ENCODE peak calls at places on chromosomes 12 and 14, in five cellular contexts. C is H9, R is neuronal stem cell, P is IMR-90, N is mesendoderm. W is an unnamed sample.
A peak's percentile ranks its signal among the peaks of the same experiment; 100 is the strongest.

GRCh38 chr12:29113101-29113500 is 36.0 kb upstream of the FAR2 start:
- DNase-seq in C (no peak), R (no peak), P (peak; percentile 21), N (peak; percentile 43), W (peak; percentile 74)

GRCh38 chr12:7716391-7716790 is 5.2 kb downstream of the DPPA3 start:
- DNase-seq in C (no peak), R (no peak), P (no peak), N (peak; percentile 60), W (peak; percentile 54)

GRCh38 chr14:103404032-103404918 is 19.1 kb downstream of the MARK3 start:
- DNase-seq in C (no peak), R (no peak), P (peak; percentile 24), N (no peak), W (no peak)

GRCh38 chr12:4438834-4439596 is 6.6 kb downstream of the FGF6 start:
- DNase-seq in C (no peak), R (no peak), P (no peak), N (no peak), W (peak; percentile 21)

GRCh38 chr12:5577239-5577638 is 145.3 kb downstream of the NTF3 start:
- DNase-seq in C (no peak), R (no peak), P (no peak), N (peak; percentile 55), W (no peak)

GRCh38 chr12:52688481-52688880 is 8.3 kb upstream of the KRT1 start:
- DNase-seq in C (no peak), R (no peak), P (no peak), N (no peak), W (no peak)

GRCh38 chr12:78183854-78184253 is 353.2 kb downstream of the NAV3 start:
- DNase-seq in C (no peak), R (no peak), P (peak; percentile 37), N (peak; percentile 44), W (peak; percentile 36)

GRCh38 chr14:58636129-58636528 is 1.6 kb upstream of the DACT1 start:
- DNase-seq in C (no peak), R (no peak), P (no peak), N (no peak), W (no peak)

GRCh38 chr14:100067971-100068959 is 3.0 kb downstream of the EVL start:
- DNase-seq in C (no peak), R (no peak), P (peak; percentile 50), N (peak; percentile 62), W (peak; percentile 96)

GRCh38 chr12:104619305-104619704 is 162.6 kb downstream of the CHST11 start:
- DNase-seq in C (no peak), R (no peak), P (no peak), N (no peak), W (no peak)

GRCh38 chr14:99270491-99271287 is 1.3 kb downstream of the BCL11B start:
- DNase-seq in C (peak; percentile 69), R (no peak), P (no peak), N (peak; percentile 80), W (no peak)

GRCh38 chr12:95742586-95742985 is 48.0 kb downstream of the NTN4 start:
- DNase-seq in C (no peak), R (no peak), P (no peak), N (no peak), W (no peak)

GRCh38 chr12:120851939-120852338 is 52.2 kb downstream of the SPPL3 start:
- DNase-seq in C (no peak), R (no peak), P (no peak), N (no peak), W (peak; percentile 30)

GRCh38 chr12:76639646-76640045 is 80.1 kb upstream of the OSBPL8 start:
- DNase-seq in C (no peak), R (no peak), P (no peak), N (no peak), W (no peak)

GRCh38 chr12:105280966-105281693 is 45.2 kb upstream of the APPL2 start:
- DNase-seq in C (no peak), R (no peak), P (no peak), N (no peak), W (no peak)

GRCh38 chr12:68613209-68613904 is 2.7 kb downstream of the RAP1B start:
- DNase-seq in C (no peak), R (no peak), P (no peak), N (no peak), W (no peak)

GRCh38 chr12:9363145-9363544 is 154.9 kb upstream of the PZP start:
- DNase-seq in C (peak; percentile 29), R (no peak), P (no peak), N (peak; percentile 22), W (no peak)

GRCh38 chr12:122880668-122881067 is 15.3 kb downstream of the VPS37B start:
- DNase-seq in C (no peak), R (no peak), P (peak; percentile 51), N (peak; percentile 62), W (peak; percentile 42)
- H3K4me1 ChIP-seq in C (no peaks in the 10 kb centered on the region), R (peaks cover 10% of the 10 kb centered on the region), P (peaks cover 22% of the 10 kb centered on the region), N (no peaks in the 10 kb centered on the region), W (peaks cover 7% of the 10 kb centered on the region)

GRCh38 chr14:26281280-26281998 is 316.4 kb downstream of the NOVA1 start:
- DNase-seq in C (no peak), R (no peak), P (peak; percentile 87), N (peak; percentile 93), W (peak; percentile 4)
- H3K23ac ChIP-seq in C (no peak overlapping the region), R (no peak overlapping the region), P (peak overlapping the region; percentile 89), N (no peak overlapping the region), W (no peak overlapping the region)

GRCh38 chr14:64504897-64505771 is 564 bp downstream of the ZBTB1 start:
- DNase-seq in C (peak; percentile 88), R (peak; percentile 81), P (peak; percentile 83), N (peak; percentile 96), W (peak; percentile 87)
- H3K4me1 ChIP-seq in C (no peaks in the 10 kb centered on the region), R (peaks cover 9% of the 10 kb centered on the region), P (peaks cover 19% of the 10 kb centered on the region), N (peaks cover 19% of the 10 kb centered on the region), W (peaks cover 15% of the 10 kb centered on the region)

DNA sequence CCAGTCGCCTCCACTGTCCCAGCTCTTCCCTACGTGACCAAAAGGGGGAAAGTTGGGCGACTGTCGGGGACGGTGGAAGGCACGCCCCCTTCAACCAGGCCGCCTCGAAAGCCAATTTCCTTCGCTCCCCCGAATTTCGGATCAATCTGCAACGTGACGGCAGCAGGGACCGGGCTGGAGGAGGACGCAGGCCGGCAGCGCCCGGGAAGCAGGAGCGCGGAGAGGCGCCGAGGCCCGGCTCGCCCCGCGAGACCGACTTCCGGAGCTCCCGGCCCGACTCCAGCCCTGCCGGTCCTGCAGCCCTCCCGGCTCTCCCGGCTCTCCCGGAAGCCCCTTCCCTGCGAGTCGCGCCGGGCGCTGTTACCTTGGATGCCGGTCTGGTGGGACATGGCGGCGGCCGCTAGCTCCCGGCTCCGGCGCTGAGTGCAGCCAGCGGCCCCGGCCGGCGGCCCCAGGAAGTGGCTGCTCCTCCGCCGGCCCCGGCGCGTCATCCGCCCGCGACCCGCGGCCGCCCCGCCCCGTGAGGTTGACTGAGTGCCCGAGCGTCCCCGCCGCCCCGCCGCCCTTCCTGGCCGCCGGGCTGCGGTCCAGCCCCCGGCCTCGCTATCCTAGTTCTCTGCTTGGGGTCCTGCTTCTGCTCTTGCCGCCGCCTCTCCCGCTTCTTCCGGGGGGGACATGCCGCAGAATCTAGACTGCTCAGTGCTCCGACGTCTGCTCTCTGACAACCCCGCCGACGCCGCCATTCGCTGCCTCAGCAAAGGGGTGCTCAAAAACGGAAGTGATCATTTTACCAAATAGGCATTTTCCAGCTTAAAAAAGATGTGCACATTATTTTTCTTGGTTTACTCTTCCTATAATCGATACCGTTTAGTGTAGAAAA is at the start of gene TWF1:
- DNase-seq in C (peak; percentile 89), R (peak; percentile 77), P (peak; percentile 70), N (peak; percentile 89), W (peak; percentile 88)
- H3K23ac ChIP-seq in C (no peak within 1 kb of the TSS), R (peak within 1 kb of the TSS; percentile 76), P (peak within 1 kb of the TSS; percentile 91), N (no peak within 1 kb of the TSS), W (no peak within 1 kb of the TSS)

W was measured in trophoblast cell.